ENCODE peak calls at places on chromosome 10, in four cellular contexts. X is hypothalamus, L is SK-MEL-5, N is transverse colon. E is an unnamed sample.

GRCh38 chr10:117609095-117609821 is 66.7 kb downstream of the EMX2 start:
- DNase-seq in L (no peak), N (no peak), X (peak), E (no peak)

GRCh38 chr10:74047871-74048270 is 50.0 kb downstream of the VCL start:
- DNase-seq in L (no peak), X (no peak), N (no peak), E (no peak)

GRCh38 chr10:110535958-110536891 is 31.3 kb upstream of the SMC3 start:
- DNase-seq in N (peak), L (peak), X (no peak), E (peak)

GRCh38 chr10:2920638-2921037 is 146.7 kb upstream of the PFKP start:
- DNase-seq in X (no peak), N (no peak), L (no peak), E (no peak)

GRCh38 chr10:49359349-49360231 is 36.3 kb downstream of the DRGX start:
- DNase-seq in N (no peak), L (peak), X (no peak), E (no peak)

GRCh38 chr10:8039323-8039922 is 15.1 kb upstream of the GATA3 start:
- DNase-seq in L (no peak), X (no peak), N (no peak), E (no peak)

GRCh38 chr10:114684822-114685209 is 26.7 kb upstream of the ABLIM1 start:
- DNase-seq in N (no peak), X (no peak), L (no peak), E (no peak)

GRCh38 chr10:132539431-132539839 is 1.8 kb downstream of the INPP5A start:
- DNase-seq in L (no peak), X (peak), N (peak), E (no peak)

GRCh38 chr10:43253461-43254198 is 13.2 kb downstream of the RASGEF1A start:
- DNase-seq in L (no peak), N (no peak), X (no peak), E (peak)

GRCh38 chr10:118374404-118374803 is 32.3 kb upstream of the FAM204A start:
- DNase-seq in N (no peak), X (no peak), L (no peak), E (no peak)

GRCh38 chr10:113007821-113008220 is 57.8 kb downstream of the TCF7L2 start:
- DNase-seq in X (no peak), N (no peak), L (no peak), E (no peak)

GRCh38 chr10:13528138-13528874 is 508 bp downstream of the BEND7 start:
- DNase-seq in L (no peak), X (no peak), N (peak), E (no peak)

GRCh38 chr10:49025347-49025983 is 85.8 kb upstream of the LRRC18 start:
- DNase-seq in X (no peak), N (no peak), L (no peak), E (no peak)

GRCh38 chr10:102300289-102300843 is 55.0 kb downstream of the GBF1 start:
- DNase-seq in N (no peak), X (no peak), L (no peak), E (no peak)

GRCh38 chr10:24866615-24867583 is 85.5 kb downstream of the PRTFDC1 start:
- DNase-seq in N (peak), L (peak), X (peak), E (no peak)

GRCh38 chr10:1737222-1738061 is at the start of gene ADARB2:
- DNase-seq in N (no peak), X (peak), L (peak), E (no peak)

GRCh38 chr10:133225707-133226191 is 4.3 kb upstream of the UTF1 start:
- DNase-seq in L (no peak), N (no peak), X (no peak), E (no peak)

GRCh38 chr10:12617205-12618175 is 268.1 kb downstream of the CAMK1D start:
- DNase-seq in N (no peak), X (no peak), L (no peak), E (no peak)

GRCh38 chr10:47244560-47245500 is 55.2 kb upstream of the GDF10 start:
- DNase-seq in X (no peak), L (no peak), N (peak), E (no peak)

GRCh38 chr10:58266003-58266825 is 1.5 kb downstream of the IPMK start:
- DNase-seq in L (peak), N (no peak), X (peak), E (no peak)

GRCh38 chr10:110706690-110707098 is 62.6 kb downstream of the RBM20 start:
- DNase-seq in X (no peak), N (no peak), L (peak), E (no peak)

GRCh38 chr10:110456523-110457091 is 41.1 kb upstream of the DUSP5 start:
- DNase-seq in N (no peak), X (no peak), L (no peak), E (no peak)

GRCh38 chr10:109978481-109978880 is 29.3 kb upstream of the ADD3 start:
- DNase-seq in X (peak), L (peak), N (peak), E (peak)

GRCh38 chr10:28592953-28593352 is 60.0 kb downstream of the WAC start:
- DNase-seq in X (no peak), L (no peak), N (no peak), E (no peak)

GRCh38 chr10:47288236-47288635 is 11.8 kb upstream of the GDF10 start:
- DNase-seq in X (no peak), N (no peak), L (no peak), E (no peak)

GRCh38 chr10:983401-983800 is 4.8 kb upstream of the GTPBP4 start:
- DNase-seq in N (no peak), L (no peak), X (no peak), E (no peak)

GRCh38 chr10:103397191-103397825 is 882 bp downstream of the PDCD11 start:
- DNase-seq in N (no peak), L (peak), X (no peak), E (no peak)

GRCh38 chr10:71206911-71207310 is 5.5 kb upstream of the UNC5B start:
- DNase-seq in L (no peak), X (no peak), N (no peak), E (no peak)

GRCh38 chr10:111705026-111705425 is 478.5 kb downstream of the GPAM start:
- DNase-seq in L (no peak), N (no peak), X (no peak), E (no peak)

GRCh38 chr10:48199580-48200377 is 74.7 kb downstream of the FRMPD2 start:
- DNase-seq in X (no peak), N (no peak), L (no peak), E (no peak)

GRCh38 chr10:88232029-88232895 is 350.9 kb downstream of the RNLS start:
- DNase-seq in L (no peak), X (no peak), N (peak), E (no peak)

GRCh38 chr10:131846224-131847101 is 54.3 kb upstream of the PPP2R2D start:
- DNase-seq in L (no peak), N (no peak), X (no peak), E (no peak)